ENCODE peak calls at places on chromosomes 1 and 21, in four cellular contexts. Y is retinal pigment epithelial cell, I is DND-41, R is breast epithelium. P is an unnamed sample.
A peak's percentile ranks its signal among the peaks of the same experiment; 100 is the strongest.

GRCh38 chr1:56686171-56686570 is 41.1 kb downstream of the PRKAA2 start:
- DNase-seq in Y (no peak), I (no peak), R (no peak), P (no peak)

GRCh38 chr1:93611656-93612055 is 70.0 kb downstream of the BCAR3 start:
- DNase-seq in Y (no peak), I (no peak), R (no peak), P (no peak)

GRCh38 chr1:110171134-110171733 is 20.9 kb downstream of the SLC6A17 start:
- DNase-seq in Y (peak; percentile 54), I (no peak), R (no peak), P (no peak)

GRCh38 chr1:20325844-20326323 is 35.2 kb downstream of the VWA5B1 start:
- DNase-seq in Y (no peak), I (no peak), R (no peak), P (peak; percentile 16)

GRCh38 chr21:44039828-44040227 is 27.7 kb downstream of the TRAPPC10 start:
- DNase-seq in Y (no peak), I (no peak), R (no peak), P (no peak)

GRCh38 chr1:60227581-60228252 is 154.1 kb upstream of the C1orf87 start:
- DNase-seq in Y (no peak), I (no peak), R (no peak), P (no peak)

GRCh38 chr1:109790735-109791494 is 27.2 kb upstream of the EPS8L3 start:
- DNase-seq in Y (no peak), I (peak; percentile 89), R (no peak), P (peak; percentile 60)

GRCh38 chr1:218171302-218171893 is 113.7 kb upstream of the RRP15 start:
- DNase-seq in Y (no peak), I (no peak), R (no peak), P (peak; percentile 48)

GRCh38 chr1:100458925-100459814 is 78.8 kb upstream of the GPR88 start:
- DNase-seq in Y (peak; percentile 35), I (peak; percentile 58), R (peak; percentile 64), P (peak; percentile 79)

GRCh38 chr1:188778578-188778977 is 1699.1 kb downstream of the BRINP3 start:
- DNase-seq in Y (no peak), I (no peak), R (no peak), P (no peak)

GRCh38 chr21:42833439-42833815 is 45.9 kb downstream of the WDR4 start:
- DNase-seq in Y (no peak), I (peak; percentile 51), R (no peak), P (peak; percentile 74)

GRCh38 chr21:27498025-27498424 is 531.1 kb upstream of the ADAMTS5 start:
- DNase-seq in Y (no peak), I (no peak), R (no peak), P (no peak)

GRCh38 chr21:35189077-35189863 is 140.2 kb upstream of the RUNX1 start:
- DNase-seq in Y (no peak), I (peak; percentile 47), R (no peak), P (peak; percentile 31)

GRCh38 chr1:170698711-170699275 is 34.9 kb downstream of the PRRX1 start:
- DNase-seq in Y (no peak), I (no peak), R (no peak), P (no peak)

GRCh38 chr21:46503922-46504539 is 45.3 kb downstream of the DIP2A start:
- DNase-seq in Y (no peak), I (no peak), R (no peak), P (no peak)

GRCh38 chr1:241079018-241079417 is 278.0 kb downstream of the RGS7 start:
- DNase-seq in Y (no peak), I (no peak), R (no peak), P (no peak)

GRCh38 chr1:61268546-61269243 is 186.3 kb downstream of the NFIA start:
- DNase-seq in Y (no peak), I (no peak), R (no peak), P (no peak)

GRCh38 chr1:194338241-194338948 is 1152.0 kb upstream of the B3GALT2 start:
- DNase-seq in Y (no peak), I (no peak), R (no peak), P (no peak)

GRCh38 chr1:234862944-234863515 is 253.1 kb upstream of the IRF2BP2 start:
- DNase-seq in Y (peak; percentile 32), I (no peak), R (peak; percentile 79), P (peak; percentile 55)

GRCh38 chr1:205348559-205349477 is 7.9 kb downstream of the KLHDC8A start:
- DNase-seq in Y (peak; percentile 84), I (no peak), R (no peak), P (no peak)

GRCh38 chr1:31257213-31257612 is 17.5 kb upstream of the NKAIN1 start:
- DNase-seq in Y (no peak), I (no peak), R (no peak), P (no peak)

GRCh38 chr1:228141082-228141870 is 1.2 kb downstream of the GUK1 start:
- DNase-seq in Y (no peak), I (peak; percentile 74), R (peak; percentile 79), P (peak; percentile 72)

GRCh38 chr1:216190438-216190837 is 232.8 kb downstream of the USH2A start:
- DNase-seq in Y (no peak), I (no peak), R (no peak), P (no peak)

GRCh38 chr1:101004666-101005065 is 20.9 kb downstream of the DPH5 start:
- DNase-seq in Y (no peak), I (no peak), R (no peak), P (no peak)

GRCh38 chr1:207336559-207337467 is 15.3 kb downstream of the CD55 start:
- DNase-seq in Y (no peak), I (peak; percentile 74), R (no peak), P (peak; percentile 75)

GRCh38 chr1:32871364-32872188 is 864 bp upstream of the FNDC5 start:
- DNase-seq in Y (no peak), I (no peak), R (no peak), P (no peak)

GRCh38 chr1:25793585-25794170 is 6.3 kb upstream of the SELENON start:
- DNase-seq in Y (no peak), I (no peak), R (no peak), P (no peak)

GRCh38 chr1:204641936-204642335 is 43.6 kb downstream of the LRRN2 start:
- DNase-seq in Y (no peak), I (no peak), R (no peak), P (no peak)

GRCh38 chr1:162191396-162192322 is 122.2 kb downstream of the NOS1AP start:
- DNase-seq in Y (no peak), I (no peak), R (no peak), P (peak; percentile 58)

GRCh38 chr1:225735252-225736149 is 42.1 kb upstream of the SRP9 start:
- DNase-seq in Y (peak; percentile 70), I (no peak), R (peak; percentile 49), P (peak; percentile 28)

GRCh38 chr1:176876966-176877515 is 287.5 kb downstream of the ASTN1 start:
- DNase-seq in Y (no peak), I (no peak), R (no peak), P (no peak)
- H3K4me3 ChIP-seq in Y (no peak overlapping the region), I (no peak overlapping the region), R (no peak overlapping the region), P (no peak overlapping the region)

GRCh38 chr1:65773391-65773790 is 19.3 kb upstream of the PDE4B start:
- DNase-seq in Y (no peak), I (no peak), R (no peak), P (no peak)
- H3K4me3 ChIP-seq in Y (no peak overlapping the region), I (no peak overlapping the region), R (no peak overlapping the region), P (no peak overlapping the region)

GRCh38 chr1:233730809-233731208 is 116.9 kb downstream of the KCNK1 start:
- DNase-seq in Y (no peak), I (no peak), R (no peak), P (no peak)
- H3K4me3 ChIP-seq in Y (no peak overlapping the region), I (no peak overlapping the region), R (no peak overlapping the region), P (no peak overlapping the region)

GRCh38 chr1:210360852-210361477 is 32.3 kb downstream of the HHAT start:
- DNase-seq in Y (no peak), I (no peak), R (no peak), P (peak; percentile 38)

GRCh38 chr1:210362526-210362925 is 33.8 kb downstream of the HHAT start:
- DNase-seq in Y (no peak), I (no peak), R (no peak), P (no peak)

GRCh38 chr1:210361665-210362064 is 33.0 kb downstream of the HHAT start:
- DNase-seq in Y (no peak), I (no peak), R (no peak), P (no peak)

GRCh38 chr1:210359255-210359654 is 30.6 kb downstream of the HHAT start:
- DNase-seq in Y (no peak), I (no peak), R (no peak), P (peak; percentile 58)

DNA sequence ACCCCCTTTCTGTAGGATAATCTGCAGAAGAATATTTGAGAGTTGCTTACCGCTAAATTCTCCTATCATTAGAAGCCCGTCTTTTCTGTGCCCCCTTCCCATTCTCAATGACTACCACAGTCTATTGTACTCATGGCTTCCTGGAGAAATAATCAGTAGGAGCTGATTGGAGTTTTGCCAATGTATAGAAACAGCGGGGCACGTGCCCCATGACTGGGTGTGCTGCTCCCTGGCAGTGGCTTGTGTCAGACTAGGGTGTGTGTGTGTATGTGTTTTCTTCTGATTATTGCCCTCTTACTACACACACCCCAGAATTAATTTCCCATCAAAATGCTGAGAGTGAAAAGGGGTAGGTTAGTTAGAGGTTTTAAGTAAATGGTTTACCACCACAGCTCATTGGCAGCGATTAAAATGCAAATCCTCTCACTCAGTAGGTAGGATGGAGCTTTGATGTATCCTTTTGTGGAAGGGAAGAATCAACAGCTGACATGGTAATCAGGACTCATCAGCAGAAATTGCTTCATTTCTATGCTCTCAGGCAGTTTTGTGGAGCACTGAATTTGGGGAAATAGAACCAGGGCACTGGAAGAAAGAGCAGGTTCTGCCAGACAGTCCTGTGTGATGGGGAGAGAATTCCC is 29.9 kb downstream of the HHAT start:
- DNase-seq in Y (no peak), I (no peak), R (no peak), P (peak; percentile 66)
- H3K4me3 ChIP-seq in Y (no peak overlapping the region), I (no peak overlapping the region), R (no peak overlapping the region), P (no peak overlapping the region)

GRCh38 chr1:67833595-67833926 is 294 bp upstream of the GNG12 start:
- DNase-seq in Y (no peak), I (no peak), R (no peak), P (no peak)
- H3K4me3 ChIP-seq in Y (peak overlapping the region; percentile 82), I (no peak overlapping the region), R (peak overlapping the region; percentile 83), P (peak overlapping the region; percentile 99)

GRCh38 chr1:178107823-178108222 is 13.9 kb downstream of the RASAL2 start:
- DNase-seq in Y (no peak), I (no peak), R (no peak), P (no peak)

GRCh38 chr1:178115260-178115659 is 21.4 kb downstream of the RASAL2 start:
- DNase-seq in Y (no peak), I (no peak), R (no peak), P (no peak)

GRCh38 chr1:178109348-178110143 is 15.6 kb downstream of the RASAL2 start:
- DNase-seq in Y (no peak), I (no peak), R (no peak), P (no peak)
- H3K4me3 ChIP-seq in Y (no peak overlapping the region), I (no peak overlapping the region), R (no peak overlapping the region), P (no peak overlapping the region)